ENCODE peak calls at places on chromosomes 6 and 20, in nine cellular contexts. M is CD8-positive, alpha-beta T cell; J is thoracic aorta; N is GM06990; A is CD4-positive, alpha-beta T cell; G is Caco-2; U is SK-N-SH; V is AG09309; P is GM13977. Y is an unnamed sample.

GRCh38 chr6:165002358-165002757 is 307.0 kb downstream of the C6orf118 start:
- DNase-seq in M (no peak), J (no peak), N (no peak), A (no peak), G (no peak), U (no peak), V (no peak), P (no peak), Y (no peak)

GRCh38 chr20:32301719-32302506 is 24.5 kb downstream of the KIF3B start:
- DNase-seq in M (no peak), J (no peak), N (no peak), A (no peak), G (no peak), U (no peak), V (no peak), P (no peak), Y (no peak)

GRCh38 chr20:32006053-32006452 is 4.2 kb upstream of the CCM2L start:
- DNase-seq in M (no peak), J (no peak), N (no peak), A (no peak), G (no peak), U (no peak), V (no peak), P (no peak), Y (no peak)

GRCh38 chr20:36405255-36405654 is 99.1 kb downstream of the DLGAP4 start:
- DNase-seq in M (no peak), J (no peak), N (no peak), A (no peak), G (no peak), U (no peak), V (no peak), P (no peak), Y (no peak)

GRCh38 chr6:159595173-159595572 is 97.9 kb downstream of the SOD2 start:
- DNase-seq in M (no peak), J (peak), N (no peak), A (no peak), G (no peak), U (no peak), V (no peak), P (no peak), Y (no peak)

GRCh38 chr6:148069256-148069655 is 273.4 kb upstream of the SASH1 start:
- DNase-seq in M (no peak), J (no peak), N (no peak), A (no peak), G (no peak), U (no peak), V (no peak), P (no peak), Y (no peak)

GRCh38 chr6:3748208-3748701 is 3.3 kb downstream of the PXDC1 start:
- DNase-seq in M (peak), J (peak), N (no peak), A (no peak), G (peak), U (peak), V (peak), P (peak), Y (peak)

GRCh38 chr6:16136536-16137450 is 7.9 kb downstream of the MYLIP start:
- DNase-seq in M (peak), J (no peak), N (no peak), A (peak), G (no peak), U (no peak), V (peak), P (no peak), Y (no peak)

GRCh38 chr20:11993886-11994466 is 76.3 kb downstream of the BTBD3 start:
- DNase-seq in M (no peak), J (no peak), N (no peak), A (no peak), G (no peak), U (no peak), V (no peak), P (no peak), Y (peak)

GRCh38 chr6:168186438-168186837 is 107.4 kb upstream of the FRMD1 start:
- DNase-seq in M (no peak), J (no peak), N (no peak), A (no peak), G (peak), U (no peak), V (no peak), P (no peak), Y (no peak)

GRCh38 chr6:21500894-21501293 is 92.7 kb upstream of the SOX4 start:
- DNase-seq in M (no peak), J (no peak), N (no peak), A (no peak), G (no peak), U (no peak), V (no peak), P (no peak), Y (no peak)

GRCh38 chr6:36967757-36968156 is 13.2 kb downstream of the PI16 start:
- DNase-seq in M (no peak), J (no peak), N (no peak), A (no peak), G (no peak), U (no peak), V (no peak), P (no peak), Y (no peak)

GRCh38 chr6:15491255-15491985 is 171.4 kb downstream of the DTNBP1 start:
- DNase-seq in M (peak), J (no peak), N (no peak), A (peak), G (no peak), U (peak), V (peak), P (peak), Y (peak)

GRCh38 chr20:6489361-6490154 is 277.9 kb upstream of the BMP2 start:
- DNase-seq in M (no peak), J (no peak), N (no peak), A (no peak), G (peak), U (no peak), V (no peak), P (no peak), Y (no peak)

GRCh38 chr6:110589865-110590513 is 113.6 kb upstream of the SLC22A16 start:
- DNase-seq in M (no peak), J (no peak), N (peak), A (no peak), G (no peak), U (no peak), V (no peak), P (peak), Y (no peak)

GRCh38 chr6:21531393-21531792 is 62.2 kb upstream of the SOX4 start:
- DNase-seq in M (no peak), J (no peak), N (no peak), A (no peak), G (no peak), U (no peak), V (no peak), P (no peak), Y (no peak)

GRCh38 chr6:105112577-105112976 is 67.2 kb downstream of the POPDC3 start:
- DNase-seq in M (no peak), J (no peak), N (no peak), A (no peak), G (no peak), U (no peak), V (no peak), P (no peak), Y (no peak)

GRCh38 chr6:41509596-41509995 is 36.6 kb upstream of the FOXP4 start:
- DNase-seq in M (no peak), J (no peak), N (no peak), A (no peak), G (no peak), U (no peak), V (no peak), P (no peak), Y (no peak)

GRCh38 chr20:17971571-17972013 is 2.8 kb downstream of the MGME1 start:
- DNase-seq in M (no peak), J (no peak), N (no peak), A (no peak), G (no peak), U (no peak), V (no peak), P (no peak), Y (no peak)

GRCh38 chr6:34901930-34902329 is 12.9 kb downstream of the ANKS1A start:
- DNase-seq in M (no peak), J (no peak), N (no peak), A (no peak), G (no peak), U (no peak), V (no peak), P (no peak), Y (no peak)

GRCh38 chr6:74356385-74356784 is 660.4 kb downstream of the CD109 start:
- DNase-seq in M (no peak), J (no peak), N (no peak), A (no peak), G (no peak), U (no peak), V (no peak), P (no peak), Y (no peak)

GRCh38 chr6:61953881-61954280 is 332.1 kb downstream of the KHDRBS2 start:
- DNase-seq in M (no peak), J (no peak), N (no peak), A (no peak), G (no peak), U (no peak), V (no peak), P (no peak), Y (no peak)

GRCh38 chr6:48151142-48151541 is 40.1 kb upstream of the PTCHD4 start:
- DNase-seq in M (no peak), J (no peak), N (no peak), A (no peak), G (no peak), U (no peak), V (no peak), P (no peak), Y (no peak)

GRCh38 chr6:158000530-158001307 is 19.1 kb downstream of the SYNJ2 start:
- DNase-seq in M (no peak), J (no peak), N (no peak), A (no peak), G (no peak), U (no peak), V (no peak), P (no peak), Y (no peak)

GRCh38 chr6:110395221-110395620 is 20.2 kb downstream of the DDO start:
- DNase-seq in M (no peak), J (no peak), N (no peak), A (no peak), G (no peak), U (no peak), V (no peak), P (no peak), Y (no peak)

GRCh38 chr6:43451348-43451747 is 4.0 kb downstream of the DLK2 start:
- DNase-seq in M (no peak), J (no peak), N (no peak), A (no peak), G (no peak), U (no peak), V (no peak), P (no peak), Y (no peak)

GRCh38 chr6:162344935-162345599 is 382.5 kb downstream of the PRKN start:
- DNase-seq in M (no peak), J (no peak), N (no peak), A (no peak), G (no peak), U (no peak), V (no peak), P (no peak), Y (no peak)

GRCh38 chr6:41092421-41093140 is 19.8 kb downstream of the NFYA start:
- DNase-seq in M (no peak), J (no peak), N (no peak), A (no peak), G (no peak), U (peak), V (no peak), P (peak), Y (peak)

GRCh38 chr6:134063966-134064445 is 11.6 kb upstream of the SLC2A12 start:
- DNase-seq in M (peak), J (no peak), N (peak), A (peak), G (peak), U (peak), V (peak), P (peak), Y (peak)

GRCh38 chr20:3712279-3712873 is at the start of gene SIGLEC1:
- DNase-seq in M (no peak), J (no peak), N (no peak), A (no peak), G (no peak), U (no peak), V (no peak), P (no peak), Y (no peak)

GRCh38 chr6:119344306-119344705 is 5.3 kb downstream of the MAN1A1 start:
- DNase-seq in M (no peak), J (no peak), N (no peak), A (no peak), G (no peak), U (no peak), V (no peak), P (no peak), Y (no peak)

GRCh38 chr6:133837801-133838349 is 51.0 kb upstream of the TCF21 start:
- DNase-seq in M (peak), J (no peak), N (peak), A (peak), G (peak), U (peak), V (no peak), P (peak), Y (peak)

GRCh38 chr6:43256670-43257664 is 13.7 kb downstream of the TTBK1 start:
- DNase-seq in M (no peak), J (no peak), N (no peak), A (no peak), G (no peak), U (no peak), V (no peak), P (no peak), Y (no peak)

DNA sequence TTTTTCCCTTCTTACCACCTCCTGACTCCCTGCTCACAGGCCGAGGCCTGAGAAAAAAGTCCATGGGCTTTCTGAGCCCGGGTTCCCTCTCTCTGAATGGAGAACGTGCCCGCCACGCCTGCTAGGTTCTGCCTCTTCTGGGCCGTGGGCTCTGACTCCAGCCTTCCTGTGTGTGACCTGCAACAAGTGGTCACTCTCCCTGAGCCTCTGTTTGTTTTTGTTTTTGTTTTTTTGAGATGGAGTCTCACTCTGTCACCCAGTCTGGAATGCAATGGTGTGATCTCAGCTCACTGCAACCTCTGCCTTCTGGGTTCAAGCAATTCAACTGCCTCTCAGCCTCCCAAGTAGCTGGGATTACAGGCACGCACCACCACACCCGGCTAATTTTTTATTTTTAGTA is 17.9 kb upstream of the VSTM2L start:
- DNase-seq in M (no peak), J (no peak), N (no peak), A (no peak), G (no peak), U (no peak), V (no peak), P (no peak), Y (no peak)
- TF ChIP-seq CTCF in M (no peak), J (no peak), N (no peak), A (no peak), G (no peak), U (no peak), V (no peak), P (no peak), Y (no peak)

DNA sequence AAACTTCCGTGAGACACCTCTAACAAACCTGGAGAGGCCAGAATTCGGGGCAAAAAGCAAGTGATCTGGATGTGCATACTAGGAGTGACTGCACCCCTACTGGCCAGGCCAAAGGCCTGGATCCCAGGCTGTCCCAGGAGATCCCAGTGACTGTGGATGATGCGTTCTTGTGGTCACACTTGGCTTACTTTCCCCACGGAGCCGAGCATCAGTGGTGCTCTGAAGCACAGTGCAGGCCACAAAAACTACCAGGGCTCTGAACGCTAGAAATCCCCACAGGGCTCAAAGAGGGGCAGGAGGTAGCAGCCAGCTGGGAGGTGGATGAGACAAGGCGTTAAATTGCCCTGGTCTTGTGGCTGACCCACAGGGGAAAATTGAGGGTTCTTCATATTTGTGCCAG is 7.1 kb downstream of the TRIM26 start:
- DNase-seq in M (no peak), J (no peak), N (no peak), A (no peak), G (no peak), U (no peak), V (no peak), P (no peak), Y (no peak)
- TF ChIP-seq CTCF in M (no peak), J (no peak), N (no peak), A (no peak), G (no peak), U (no peak), V (no peak), P (no peak), Y (no peak)

GRCh38 chr6:28383235-28384142 is 16.1 kb downstream of the ZSCAN12 start:
- DNase-seq in M (peak), J (peak), N (peak), A (peak), G (peak), U (peak), V (no peak), P (peak), Y (no peak)
- TF ChIP-seq CTCF in M (no peak), J (no peak), N (peak), A (no peak), G (peak), U (peak), V (peak), P (peak), Y (no peak)

GRCh38 chr6:116629467-116630063 is 13.3 kb downstream of the RSPH4A start:
- DNase-seq in M (no peak), J (no peak), N (no peak), A (no peak), G (no peak), U (no peak), V (no peak), P (no peak), Y (no peak)

GRCh38 chr6:116631379-116631990 is 15.2 kb downstream of the RSPH4A start:
- DNase-seq in M (no peak), J (no peak), N (no peak), A (no peak), G (peak), U (no peak), V (no peak), P (no peak), Y (peak)

GRCh38 chr6:116633685-116634084 is 17.4 kb downstream of the RSPH4A start:
- DNase-seq in M (no peak), J (no peak), N (no peak), A (no peak), G (no peak), U (peak), V (no peak), P (no peak), Y (peak)
- TF ChIP-seq CTCF in M (no peak), J (no peak), N (peak), A (no peak), G (peak), U (peak), V (peak), P (peak), Y (peak)

Y was measured in OCI-LY7.